ENCODE peak calls at places on chromosomes 11 and 22, in ten cellular contexts. B is WERI-Rb-1; O is foreskin keratinocyte; D is hepatocyte; C is spleen; E is ascending aorta; U is CD4-positive, alpha-beta T cell; K is mammary epithelial cell; Z is ovary; S is body of pancreas. J is an unnamed sample.

GRCh38 chr22:29004647-29005371 is 56.8 kb downstream of the C22orf31 start:
- DNase-seq in B (peak; percentile 79), Z (peak; percentile 44), D (peak; percentile 85), O (no peak), K (no peak), S (peak; percentile 72), E (no peak), U (no peak), C (no peak), J (peak; percentile 5)

GRCh38 chr22:29202231-29203192 is 3.2 kb upstream of the EMID1 start:
- DNase-seq in Z (no peak), S (peak; percentile 25), U (peak; percentile 37), B (peak; percentile 40), D (no peak), E (no peak), C (peak; percentile 88), K (no peak), O (no peak), J (peak; percentile 24)

GRCh38 chr11:63937713-63938480 is 905 bp upstream of the NAA40 start:
- DNase-seq in O (no peak), Z (peak; percentile 44), S (peak; percentile 35), U (no peak), K (no peak), D (no peak), B (no peak), C (peak; percentile 84), E (no peak), J (no peak)

GRCh38 chr11:33701831-33702230 is 1.2 kb upstream of the C11orf91 start:
- DNase-seq in Z (no peak), K (peak; percentile 91), O (no peak), E (no peak), B (no peak), D (no peak), U (no peak), C (no peak), S (no peak), J (peak; percentile 89)

GRCh38 chr22:39612811-39613548 is 42.4 kb downstream of the CACNA1I start:
- DNase-seq in K (no peak), O (no peak), D (no peak), E (no peak), Z (no peak), B (no peak), U (no peak), S (no peak), C (no peak), J (no peak)

GRCh38 chr11:76723142-76723541 is 52.6 kb upstream of the LRRC32 start:
- DNase-seq in D (no peak), C (no peak), B (peak; percentile 42), Z (no peak), O (no peak), E (no peak), K (no peak), S (no peak), U (no peak), J (no peak)

GRCh38 chr11:33709471-33709870 is 8.8 kb upstream of the C11orf91 start:
- DNase-seq in K (no peak), B (no peak), D (no peak), O (no peak), C (no peak), U (no peak), E (no peak), S (no peak), Z (no peak), J (no peak)

GRCh38 chr11:32435511-32435946 is at the start of gene WT1:
- DNase-seq in U (no peak), E (no peak), K (no peak), Z (peak; percentile 88), B (no peak), O (no peak), S (no peak), C (peak; percentile 78), D (no peak), J (no peak)

GRCh38 chr11:125287467-125288232 is 123.1 kb downstream of the PKNOX2 start:
- DNase-seq in K (no peak), D (peak; percentile 21), U (no peak), E (no peak), S (no peak), C (no peak), Z (peak; percentile 66), O (no peak), B (peak; percentile 80), J (no peak)

GRCh38 chr22:17835256-17835655 is 61.0 kb upstream of the BID start:
- DNase-seq in C (no peak), B (no peak), Z (no peak), O (no peak), K (no peak), E (no peak), S (no peak), D (no peak), U (no peak), J (no peak)

GRCh38 chr11:112776834-112777793 is 184.1 kb upstream of the NCAM1 start:
- DNase-seq in O (no peak), K (no peak), B (peak; percentile 94), U (no peak), S (no peak), E (no peak), D (peak; percentile 32), C (no peak), Z (no peak), J (no peak)

GRCh38 chr11:93577291-93577690 is 34.1 kb upstream of the SMCO4 start:
- DNase-seq in E (no peak), B (no peak), D (no peak), U (no peak), S (no peak), O (peak; percentile 37), K (peak; percentile 32), Z (no peak), C (no peak), J (peak; percentile 25)

GRCh38 chr11:102625163-102625562 is at the start of gene MMP20:
- DNase-seq in E (no peak), U (no peak), C (no peak), B (no peak), O (no peak), S (no peak), Z (no peak), K (no peak), D (no peak), J (no peak)

GRCh38 chr11:76782526-76783293 is 446 bp upstream of the TSKU start:
- DNase-seq in E (peak; percentile 43), S (peak; percentile 75), D (peak; percentile 97), K (peak; percentile 92), U (no peak), O (peak; percentile 78), B (peak; percentile 99), C (peak; percentile 88), Z (peak; percentile 92), J (peak; percentile 75)

DNA sequence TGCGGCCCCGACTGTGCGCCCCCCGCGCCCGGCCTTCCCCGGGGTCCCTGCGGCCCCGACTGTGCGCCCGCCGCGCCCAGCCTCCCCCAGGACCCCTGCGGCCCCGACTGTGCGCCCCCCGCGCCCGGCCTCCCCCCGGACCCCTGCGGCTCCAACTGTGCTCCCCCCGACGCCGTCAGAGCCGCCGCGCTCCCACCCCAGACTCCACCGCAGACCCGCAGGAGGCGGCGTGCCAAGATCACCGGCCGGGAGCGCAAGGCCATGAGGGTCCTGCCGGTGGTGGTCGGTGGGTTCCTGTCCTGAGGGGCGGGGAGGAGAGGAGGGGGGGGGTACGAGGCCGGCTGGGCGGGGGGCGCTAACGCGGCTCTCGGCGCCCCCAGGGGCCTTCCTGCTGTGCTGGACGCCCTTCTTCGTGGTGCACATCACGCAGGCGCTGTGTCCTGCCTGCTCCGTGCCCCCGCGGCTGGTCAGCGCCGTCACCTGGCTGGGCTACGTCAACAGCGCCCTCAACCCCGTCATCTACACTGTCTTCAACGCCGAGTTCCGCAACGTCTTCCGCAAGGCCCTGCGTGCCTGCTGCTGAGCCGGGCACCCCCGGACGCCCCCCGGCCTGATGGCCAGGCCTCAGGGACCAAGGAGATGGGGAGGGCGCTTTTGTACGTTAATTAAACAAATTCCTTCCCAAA is 3.1 kb downstream of the DRD4 start:
- DNase-seq in Z (no peak), K (no peak), S (no peak), D (peak; percentile 8), U (no peak), C (no peak), O (no peak), B (no peak), E (no peak), J (no peak)
- TF ChIP-seq CTCF in Z (no peak), K (no peak), S (no peak), D (no peak), U (no peak), C (no peak), O (no peak), B (no peak), E (no peak), J (no peak)

GRCh38 chr11:119316729-119317591 is at the start of gene MCAM:
- DNase-seq in Z (peak; percentile 55), U (no peak), C (no peak), O (no peak), S (no peak), D (peak; percentile 65), B (peak; percentile 43), K (peak; percentile 39), E (peak; percentile 60), J (no peak)
- H3K27me3 ChIP-seq in Z (no peaks in the 10 kb centered on the region), U (peaks cover 33% of the 10 kb centered on the region), C (peaks cover 20% of the 10 kb centered on the region), O (no peaks in the 10 kb centered on the region), S (peaks cover 7% of the 10 kb centered on the region), D (peaks cover 42% of the 10 kb centered on the region), B (peaks cover 13% of the 10 kb centered on the region), K (no peaks in the 10 kb centered on the region), E (no peaks in the 10 kb centered on the region), J (no peaks in the 10 kb centered on the region)

GRCh38 chr11:46066335-46066734 is 54.9 kb downstream of the PHF21A start:
- DNase-seq in D (no peak), S (no peak), K (peak; percentile 80), E (no peak), O (peak; percentile 71), B (no peak), C (no peak), U (no peak), Z (no peak), J (peak; percentile 94)

GRCh38 chr11:46064221-46064620 is 57.0 kb downstream of the PHF21A start:
- DNase-seq in S (no peak), B (no peak), Z (no peak), U (no peak), D (no peak), O (peak; percentile 23), K (no peak), C (no peak), E (no peak), J (peak; percentile 55)

GRCh38 chr11:46069595-46069994 is 51.7 kb downstream of the PHF21A start:
- DNase-seq in K (no peak), U (no peak), D (no peak), S (no peak), E (no peak), B (no peak), O (no peak), Z (no peak), C (no peak), J (no peak)

GRCh38 chr11:46063138-46063537 is 58.1 kb downstream of the PHF21A start:
- DNase-seq in C (no peak), E (no peak), Z (no peak), D (no peak), U (no peak), K (no peak), O (no peak), S (no peak), B (no peak), J (no peak)

GRCh38 chr11:46065681-46066080 is 55.6 kb downstream of the PHF21A start:
- DNase-seq in Z (no peak), K (no peak), C (no peak), E (no peak), S (no peak), B (no peak), U (no peak), O (no peak), D (no peak), J (peak; percentile 41)
- TF ChIP-seq CTCF in Z (no peak), K (no peak), C (no peak), E (no peak), S (no peak), B (no peak), U (no peak), O (no peak), D (no peak), J (no peak)

GRCh38 chr22:50606561-50607365 is 6.2 kb downstream of the MAPK8IP2 start:
- DNase-seq in U (no peak), O (no peak), Z (no peak), K (no peak), B (no peak), E (no peak), S (no peak), C (peak; percentile 54), D (no peak), J (no peak)
- H3K27me3 ChIP-seq in U (peaks cover 51% of the 10 kb centered on the region), O (peaks cover 52% of the 10 kb centered on the region), Z (no peaks in the 10 kb centered on the region), K (no peaks in the 10 kb centered on the region), B (no peaks in the 10 kb centered on the region), E (peaks cover 7% of the 10 kb centered on the region), S (no peaks in the 10 kb centered on the region), C (peaks cover 23% of the 10 kb centered on the region), D (peaks cover 18% of the 10 kb centered on the region), J (peaks cover 10% of the 10 kb centered on the region)

J was measured in bronchial epithelial cell.